ENCODE peak calls at places on chromosomes 3 and 15, in eight cellular contexts. One of them, this sample, is unnamed.

GRCh38 chr15:58549013-58549779 is 117.4 kb downstream of the LIPC start:
- DNase-seq in HT1080: no peak
- DNase-seq in ecto neural progenitor cell: no peak
- DNase-seq in Kasumi-1: no peak
- DNase-seq in AG08395: no peak
- DNase-seq in NCI-H1092: no peak
- DNase-seq in transverse colon: no peak
- DNase-seq in activated T-helper 1 cell treated with anti-CD3 and anti-CD28 coated beads, Interleukin-12 subunit alpha, Interleukin-12 subunit beta, Interleukin-2, Interleukin-4 antibody, amounts not matched to agents 30 ng/mL and 10 ng/mL and 1 ng/mL, durations not matched to agents 14 hours and 24 hours and 36 hours: no peak
- DNase-seq in this sample: no peak

GRCh38 chr3:171829841-171830559 is 13.1 kb upstream of the TMEM212 start:
- DNase-seq in HT1080: peak
- DNase-seq in ecto neural progenitor cell: peak
- DNase-seq in Kasumi-1: peak
- DNase-seq in AG08395: peak
- DNase-seq in NCI-H1092: peak
- DNase-seq in transverse colon: peak
- DNase-seq in activated T-helper 1 cell treated with anti-CD3 and anti-CD28 coated beads, Interleukin-12 subunit alpha, Interleukin-12 subunit beta, Interleukin-2, Interleukin-4 antibody, amounts not matched to agents 30 ng/mL and 10 ng/mL and 1 ng/mL, durations not matched to agents 14 hours and 24 hours and 36 hours: no peak
- DNase-seq in this sample: peak

GRCh38 chr3:4418156-4418555 is 48.9 kb downstream of the SUMF1 start:
- DNase-seq in HT1080: no peak
- DNase-seq in ecto neural progenitor cell: no peak
- DNase-seq in Kasumi-1: no peak
- DNase-seq in AG08395: no peak
- DNase-seq in NCI-H1092: no peak
- DNase-seq in transverse colon: no peak
- DNase-seq in activated T-helper 1 cell treated with anti-CD3 and anti-CD28 coated beads, Interleukin-12 subunit alpha, Interleukin-12 subunit beta, Interleukin-2, Interleukin-4 antibody, amounts not matched to agents 30 ng/mL and 10 ng/mL and 1 ng/mL, durations not matched to agents 14 hours and 24 hours and 36 hours: no peak
- DNase-seq in this sample: no peak

GRCh38 chr15:68352401-68353062 is 75.0 kb downstream of the FEM1B start:
- DNase-seq in HT1080: peak
- DNase-seq in ecto neural progenitor cell: no peak
- DNase-seq in Kasumi-1: peak
- DNase-seq in AG08395: peak
- DNase-seq in NCI-H1092: no peak
- DNase-seq in transverse colon: peak
- DNase-seq in activated T-helper 1 cell treated with anti-CD3 and anti-CD28 coated beads, Interleukin-12 subunit alpha, Interleukin-12 subunit beta, Interleukin-2, Interleukin-4 antibody, amounts not matched to agents 30 ng/mL and 10 ng/mL and 1 ng/mL, durations not matched to agents 14 hours and 24 hours and 36 hours: peak
- DNase-seq in this sample: peak

GRCh38 chr3:171168551-171168950 is 142.0 kb upstream of the SLC2A2 start:
- DNase-seq in HT1080: no peak
- DNase-seq in ecto neural progenitor cell: no peak
- DNase-seq in Kasumi-1: no peak
- DNase-seq in AG08395: no peak
- DNase-seq in NCI-H1092: no peak
- DNase-seq in transverse colon: no peak
- DNase-seq in activated T-helper 1 cell treated with anti-CD3 and anti-CD28 coated beads, Interleukin-12 subunit alpha, Interleukin-12 subunit beta, Interleukin-2, Interleukin-4 antibody, amounts not matched to agents 30 ng/mL and 10 ng/mL and 1 ng/mL, durations not matched to agents 14 hours and 24 hours and 36 hours: no peak
- DNase-seq in this sample: no peak

GRCh38 chr3:121894191-121894990 is at the start of gene SLC15A2:
- DNase-seq in HT1080: no peak
- DNase-seq in ecto neural progenitor cell: no peak
- DNase-seq in Kasumi-1: peak
- DNase-seq in AG08395: no peak
- DNase-seq in NCI-H1092: no peak
- DNase-seq in transverse colon: no peak
- DNase-seq in activated T-helper 1 cell treated with anti-CD3 and anti-CD28 coated beads, Interleukin-12 subunit alpha, Interleukin-12 subunit beta, Interleukin-2, Interleukin-4 antibody, amounts not matched to agents 30 ng/mL and 10 ng/mL and 1 ng/mL, durations not matched to agents 14 hours and 24 hours and 36 hours: no peak
- DNase-seq in this sample: no peak

GRCh38 chr3:105700575-105700974 is 168.2 kb downstream of the CBLB start:
- DNase-seq in HT1080: no peak
- DNase-seq in ecto neural progenitor cell: no peak
- DNase-seq in Kasumi-1: no peak
- DNase-seq in AG08395: no peak
- DNase-seq in NCI-H1092: no peak
- DNase-seq in transverse colon: no peak
- DNase-seq in activated T-helper 1 cell treated with anti-CD3 and anti-CD28 coated beads, Interleukin-12 subunit alpha, Interleukin-12 subunit beta, Interleukin-2, Interleukin-4 antibody, amounts not matched to agents 30 ng/mL and 10 ng/mL and 1 ng/mL, durations not matched to agents 14 hours and 24 hours and 36 hours: no peak
- DNase-seq in this sample: no peak

GRCh38 chr3:12948891-12949711 is 107.7 kb upstream of the RPL32 start:
- DNase-seq in HT1080: peak
- DNase-seq in ecto neural progenitor cell: no peak
- DNase-seq in Kasumi-1: peak
- DNase-seq in AG08395: peak
- DNase-seq in NCI-H1092: no peak
- DNase-seq in transverse colon: peak
- DNase-seq in activated T-helper 1 cell treated with anti-CD3 and anti-CD28 coated beads, Interleukin-12 subunit alpha, Interleukin-12 subunit beta, Interleukin-2, Interleukin-4 antibody, amounts not matched to agents 30 ng/mL and 10 ng/mL and 1 ng/mL, durations not matched to agents 14 hours and 24 hours and 36 hours: peak
- DNase-seq in this sample: peak

GRCh38 chr3:128491071-128491899 is 1.7 kb downstream of the GATA2 start:
- DNase-seq in HT1080: no peak
- DNase-seq in ecto neural progenitor cell: no peak
- DNase-seq in Kasumi-1: no peak
- DNase-seq in AG08395: no peak
- DNase-seq in NCI-H1092: no peak
- DNase-seq in transverse colon: no peak
- DNase-seq in activated T-helper 1 cell treated with anti-CD3 and anti-CD28 coated beads, Interleukin-12 subunit alpha, Interleukin-12 subunit beta, Interleukin-2, Interleukin-4 antibody, amounts not matched to agents 30 ng/mL and 10 ng/mL and 1 ng/mL, durations not matched to agents 14 hours and 24 hours and 36 hours: no peak
- DNase-seq in this sample: no peak

GRCh38 chr3:11808231-11808630 is 38.5 kb downstream of the TAMM41 start:
- DNase-seq in HT1080: no peak
- DNase-seq in ecto neural progenitor cell: no peak
- DNase-seq in Kasumi-1: no peak
- DNase-seq in AG08395: peak
- DNase-seq in NCI-H1092: no peak
- DNase-seq in transverse colon: peak
- DNase-seq in activated T-helper 1 cell treated with anti-CD3 and anti-CD28 coated beads, Interleukin-12 subunit alpha, Interleukin-12 subunit beta, Interleukin-2, Interleukin-4 antibody, amounts not matched to agents 30 ng/mL and 10 ng/mL and 1 ng/mL, durations not matched to agents 14 hours and 24 hours and 36 hours: no peak
- DNase-seq in this sample: no peak